ENCODE peak calls at places on chromosomes 12 and 14, in five cellular contexts. R, C, W, Q and G are unnamed samples.
A peak's percentile ranks its signal among the peaks of the same experiment; 100 is the strongest.

GRCh38 chr12:28060901-28061300 is 88.4 kb upstream of the PTHLH start:
- DNase-seq in C (no peak), R (no peak), Q (no peak), W (no peak), G (no peak)

GRCh38 chr12:946656-947055 is 2.8 kb downstream of the RAD52 start:
- DNase-seq in Q (peak; percentile 15), W (no peak), R (no peak), C (no peak), G (no peak)

GRCh38 chr14:67987596-67987995 is 168.0 kb downstream of the RAD51B start:
- DNase-seq in Q (peak; percentile 87), C (no peak), R (peak; percentile 45), W (no peak), G (no peak)

GRCh38 chr12:109310247-109311125 is 1.4 kb upstream of the FOXN4 start:
- DNase-seq in W (no peak), Q (no peak), C (no peak), R (no peak), G (peak; percentile 19)

GRCh38 chr12:75865315-75865714 is 166.3 kb downstream of the PHLDA1 start:
- DNase-seq in W (no peak), C (no peak), R (no peak), Q (no peak), G (no peak)

GRCh38 chr12:111270128-111270651 is 98.7 kb downstream of the PHETA1 start:
- DNase-seq in W (no peak), R (no peak), Q (no peak), C (no peak), G (no peak)

GRCh38 chr12:104243551-104243950 is 28.0 kb downstream of the TXNRD1 start:
- DNase-seq in Q (peak; percentile 84), C (no peak), R (no peak), W (no peak), G (no peak)

GRCh38 chr14:29584992-29585391 is 342.7 kb downstream of the PRKD1 start:
- DNase-seq in C (peak; percentile 6), W (no peak), Q (peak; percentile 89), R (no peak), G (no peak)

GRCh38 chr14:97459180-97459579 is 662.0 kb downstream of the VRK1 start:
- DNase-seq in Q (no peak), C (no peak), R (no peak), W (no peak), G (no peak)

GRCh38 chr14:19823765-19824164 is 20.2 kb downstream of the OR4N2 start:
- DNase-seq in W (no peak), R (no peak), C (no peak), Q (no peak), G (no peak)

GRCh38 chr12:111448831-111449790 is 43.4 kb downstream of the SH2B3 start:
- DNase-seq in C (no peak), Q (no peak), R (peak; percentile 13), W (no peak), G (no peak)

GRCh38 chr14:95111507-95112164 is 45.7 kb downstream of the DICER1 start:
- DNase-seq in W (no peak), Q (no peak), R (no peak), C (no peak), G (no peak)

GRCh38 chr12:59239993-59240392 is 319.7 kb upstream of the LRIG3 start:
- DNase-seq in Q (no peak), W (no peak), C (no peak), R (no peak), G (no peak)

GRCh38 chr14:78278464-78278863 is 108.3 kb downstream of the NRXN3 start:
- DNase-seq in W (no peak), R (no peak), C (no peak), Q (no peak), G (no peak)

GRCh38 chr12:52120951-52121847 is 41.7 kb downstream of the SMIM41 start:
- DNase-seq in C (no peak), Q (no peak), W (no peak), R (no peak), G (no peak)

GRCh38 chr12:66048843-66049537 is 81.6 kb downstream of the LLPH start:
- DNase-seq in C (no peak), Q (peak; percentile 55), W (no peak), R (no peak), G (no peak)

GRCh38 chr12:28216016-28216415 is 25.8 kb downstream of the CCDC91 start:
- DNase-seq in R (no peak), W (no peak), C (no peak), Q (no peak), G (no peak)

GRCh38 chr12:53064613-53065415 is 14.4 kb downstream of the SPRYD3 start:
- DNase-seq in C (no peak), Q (no peak), W (no peak), R (no peak), G (no peak)

GRCh38 chr14:75198291-75198933 is 22.0 kb upstream of the TMED10 start:
- DNase-seq in W (no peak), R (no peak), Q (peak; percentile 28), C (no peak), G (no peak)

GRCh38 chr12:102592134-102592533 is 111.8 kb upstream of the IGF1 start:
- DNase-seq in W (no peak), Q (no peak), R (no peak), C (no peak), G (no peak)

GRCh38 chr12:48361664-48362339 is 11.1 kb upstream of the ZNF641 start:
- DNase-seq in C (no peak), W (no peak), Q (no peak), R (no peak), G (no peak)

GRCh38 chr14:79279645-79280399 is 931.5 kb downstream of the DIO2 start:
- DNase-seq in C (peak; percentile 3), R (peak; percentile 18), W (no peak), Q (no peak), G (no peak)

GRCh38 chr12:1598757-1599156 is 4.4 kb upstream of the FBXL14 start:
- DNase-seq in C (no peak), R (no peak), Q (no peak), W (no peak), G (no peak)

GRCh38 chr12:5295151-5295550 is 136.8 kb upstream of the NTF3 start:
- DNase-seq in C (no peak), Q (no peak), R (no peak), W (no peak), G (no peak)

GRCh38 chr14:97848351-97848980 is 1051.3 kb downstream of the VRK1 start:
- DNase-seq in Q (no peak), C (peak; percentile 14), R (no peak), W (no peak), G (no peak)

GRCh38 chr12:91912178-91912577 is 233.5 kb downstream of the BTG1 start:
- DNase-seq in Q (no peak), R (no peak), C (no peak), W (no peak), G (no peak)

GRCh38 chr14:68726093-68726695 is 66.7 kb downstream of the ZFP36L1 start:
- DNase-seq in W (no peak), C (no peak), R (no peak), Q (no peak), G (no peak)

GRCh38 chr12:3728686-3729085 is 24.2 kb downstream of the CRACR2A start:
- DNase-seq in Q (no peak), R (no peak), W (no peak), C (no peak), G (no peak)

GRCh38 chr12:67697443-67697842 is 48.9 kb downstream of the DYRK2 start:
- DNase-seq in R (no peak), C (no peak), Q (peak; percentile 74), W (no peak), G (no peak)

GRCh38 chr14:74504874-74505617 is 11.5 kb downstream of the ISCA2 start:
- DNase-seq in Q (no peak), C (no peak), R (no peak), W (no peak), G (peak; percentile 55)

GRCh38 chr12:132305560-132305966 is 23.8 kb downstream of the GALNT9 start:
- DNase-seq in C (no peak), W (no peak), Q (no peak), R (no peak), G (no peak)

GRCh38 chr12:19507823-19508222 is 68.5 kb downstream of the AEBP2 start:
- DNase-seq in Q (peak; percentile 57), C (no peak), R (no peak), W (no peak), G (no peak)

DNA sequence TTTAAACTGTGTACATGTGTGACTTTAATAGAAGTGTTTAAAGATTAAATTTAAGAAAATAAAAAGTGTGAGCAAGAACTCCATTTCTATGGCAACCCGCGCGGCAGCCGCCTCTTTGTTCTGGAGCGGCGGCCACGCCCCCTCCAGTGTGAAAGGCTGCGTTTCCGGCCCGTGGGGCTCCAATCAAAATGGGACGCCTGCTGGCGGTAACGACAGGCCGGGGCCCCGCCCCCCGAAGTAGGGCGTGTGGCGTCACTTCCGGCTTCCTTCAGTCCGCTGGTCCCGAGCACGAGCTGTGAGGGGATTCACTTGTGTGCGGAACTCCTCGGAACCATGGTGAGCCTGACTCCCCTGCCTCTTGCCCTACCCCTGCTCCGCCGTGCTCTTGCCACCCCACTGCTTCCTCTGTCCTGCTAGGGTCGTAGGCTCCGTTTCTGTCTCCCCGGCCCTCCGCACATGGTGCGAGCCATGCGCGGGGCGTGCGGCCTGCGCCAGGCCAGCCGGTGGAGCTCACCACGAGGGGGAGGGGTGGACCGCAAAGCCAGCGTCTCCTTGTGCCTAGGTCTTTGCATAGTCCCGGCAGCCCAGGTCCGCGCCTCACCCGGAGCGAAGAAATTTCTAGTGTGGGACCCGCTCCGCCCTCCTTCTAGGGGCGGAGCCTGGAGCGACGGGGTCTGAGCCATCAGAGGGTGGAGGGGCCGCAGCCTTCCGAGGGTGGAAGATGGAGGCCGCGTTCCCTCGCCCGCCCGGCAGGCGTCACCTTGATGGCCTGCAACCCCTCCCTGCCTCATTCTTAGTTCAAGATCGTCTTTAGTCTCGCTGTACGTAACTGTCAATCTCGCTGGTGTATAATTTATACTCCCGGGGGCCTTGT is at the start of gene CCT2:
- DNase-seq in R (peak; percentile 95), Q (peak; percentile 92), C (peak; percentile 90), W (peak; percentile 91), G (peak; percentile 80)
- TF ChIP-seq CTCF in R (no peak), Q (peak; percentile 48), C (peak; percentile 64), W (no peak), G (no peak)

GRCh38 chr14:55133416-55133815 is 4.4 kb downstream of the LGALS3 start:
- DNase-seq in R (no peak), Q (no peak), C (no peak), W (no peak), G (no peak)
- TF ChIP-seq CTCF in R (peak; percentile 40), Q (no peak), C (peak; percentile 45), W (no peak), G (no peak)

GRCh38 chr12:22658214-22658613 is 33.2 kb downstream of the ETNK1 start:
- DNase-seq in R (no peak), Q (peak; percentile 37), C (no peak), W (peak; percentile 5), G (no peak)

GRCh38 chr12:22653790-22654189 is 28.8 kb downstream of the ETNK1 start:
- DNase-seq in R (no peak), C (no peak), Q (no peak), W (no peak), G (no peak)

GRCh38 chr12:22657538-22657937 is 32.6 kb downstream of the ETNK1 start:
- DNase-seq in W (no peak), C (no peak), R (no peak), Q (peak; percentile 8), G (no peak)

GRCh38 chr12:22656835-22657234 is 31.9 kb downstream of the ETNK1 start:
- DNase-seq in R (no peak), W (no peak), Q (no peak), C (no peak), G (no peak)

GRCh38 chr12:22656376-22656775 is 31.4 kb downstream of the ETNK1 start:
- DNase-seq in C (no peak), R (no peak), Q (no peak), W (no peak), G (no peak)
- TF ChIP-seq CTCF in C (no peak), R (no peak), Q (no peak), W (no peak), G (no peak)

GRCh38 chr14:22106700-22107697 is 433.4 kb upstream of the OR4E1 start:
- DNase-seq in W (no peak), R (no peak), C (no peak), Q (no peak), G (no peak)
- TF ChIP-seq CTCF in W (no peak), R (no peak), C (peak; percentile 35), Q (no peak), G (no peak)